ENCODE peak calls at places on chromosomes 13 and 19, in five cellular contexts. M is tibial nerve, Y is hepatocyte, K is A549, S is lung. R is an unnamed sample.

GRCh38 chr13:57624565-57625435 is 6.7 kb upstream of the PCDH17 start:
- DNase-seq in M (no peak), Y (peak), K (peak), S (peak), R (peak)

GRCh38 chr19:48480476-48481190 is 11.5 kb downstream of the CYTH2 start:
- DNase-seq in M (no peak), Y (no peak), K (no peak), S (no peak), R (peak)

GRCh38 chr13:45042539-45042938 is 53.2 kb downstream of the GPALPP1 start:
- DNase-seq in M (no peak), Y (no peak), K (no peak), S (no peak), R (no peak)

GRCh38 chr13:100668408-100668807 is 6.2 kb downstream of the TMTC4 start:
- DNase-seq in M (no peak), Y (no peak), K (no peak), S (no peak), R (no peak)

GRCh38 chr13:96238241-96238640 is 148.3 kb downstream of the HS6ST3 start:
- DNase-seq in M (no peak), Y (no peak), K (no peak), S (no peak), R (no peak)

GRCh38 chr19:38917921-38918491 is 6.0 kb upstream of the CCER2 start:
- DNase-seq in M (no peak), Y (peak), K (peak), S (no peak), R (no peak)

GRCh38 chr19:330503-330902 is 14.1 kb downstream of the MIER2 start:
- DNase-seq in M (no peak), Y (no peak), K (no peak), S (no peak), R (no peak)

GRCh38 chr19:36489920-36490415 is 607 bp upstream of the ZNF566 start:
- DNase-seq in M (peak), Y (peak), K (peak), S (no peak), R (peak)

GRCh38 chr19:4979211-4979807 is 10.4 kb downstream of the KDM4B start:
- DNase-seq in M (no peak), Y (no peak), K (no peak), S (no peak), R (no peak)

GRCh38 chr19:45027371-45027770 is 11.5 kb upstream of the CLASRP start:
- DNase-seq in M (no peak), Y (no peak), K (no peak), S (no peak), R (no peak)

GRCh38 chr13:20127263-20127562 is 33.6 kb downstream of the GJA3 start:
- DNase-seq in M (no peak), Y (no peak), K (no peak), S (no peak), R (no peak)

GRCh38 chr19:46402725-46403124 is 10.6 kb downstream of the CCDC8 start:
- DNase-seq in M (no peak), Y (peak), K (no peak), S (no peak), R (no peak)

GRCh38 chr13:103757361-103757760 is 691.1 kb upstream of the SLC10A2 start:
- DNase-seq in M (no peak), Y (no peak), K (no peak), S (no peak), R (no peak)

GRCh38 chr19:8261881-8262280 is 46.3 kb downstream of the CD320 start:
- DNase-seq in M (no peak), Y (no peak), K (no peak), S (no peak), R (no peak)

GRCh38 chr19:17893766-17894165 is 22.0 kb downstream of the SLC5A5 start:
- DNase-seq in M (no peak), Y (no peak), K (no peak), S (no peak), R (no peak)

GRCh38 chr19:14039181-14039580 is 7.6 kb downstream of the IL27RA start:
- DNase-seq in M (no peak), Y (no peak), K (no peak), S (no peak), R (no peak)

GRCh38 chr19:6516018-6516658 is 14.0 kb upstream of the TUBB4A start:
- DNase-seq in M (peak), Y (peak), K (peak), S (peak), R (peak)

GRCh38 chr19:12703056-12703455 is 6.6 kb upstream of the FBXW9 start:
- DNase-seq in M (no peak), Y (peak), K (peak), S (no peak), R (no peak)

GRCh38 chr13:26896986-26897668 is 136.5 kb upstream of the GPR12 start:
- DNase-seq in M (no peak), Y (no peak), K (no peak), S (no peak), R (no peak)

GRCh38 chr13:28002886-28003698 is 14.6 kb upstream of the URAD start:
- DNase-seq in M (no peak), Y (no peak), K (no peak), S (no peak), R (no peak)

GRCh38 chr19:18284710-18285430 is 3.4 kb upstream of the JUND start:
- DNase-seq in M (no peak), Y (no peak), K (no peak), S (no peak), R (no peak)

GRCh38 chr19:15187026-15188007 is 13.5 kb downstream of the NOTCH3 start:
- DNase-seq in M (no peak), Y (no peak), K (peak), S (no peak), R (no peak)

GRCh38 chr19:32471095-32471494 is 65.5 kb downstream of the DPY19L3 start:
- DNase-seq in M (no peak), Y (no peak), K (no peak), S (no peak), R (no peak)

GRCh38 chr19:4027146-4027545 is 19.6 kb downstream of the PIAS4 start:
- DNase-seq in M (no peak), Y (no peak), K (no peak), S (no peak), R (no peak)

GRCh38 chr13:24834902-24835510 is 71.0 kb downstream of the RNF17 start:
- DNase-seq in M (no peak), Y (peak), K (no peak), S (no peak), R (no peak)

GRCh38 chr13:31209172-31209818 is 9.5 kb downstream of the B3GLCT start:
- DNase-seq in M (no peak), Y (peak), K (no peak), S (no peak), R (no peak)

GRCh38 chr13:113853518-113854237 is 10.2 kb downstream of the GAS6 start:
- DNase-seq in M (no peak), Y (no peak), K (no peak), S (no peak), R (no peak)

GRCh38 chr19:35757231-35757748 is 461 bp upstream of the HSPB6 start:
- DNase-seq in M (peak), Y (peak), K (no peak), S (peak), R (no peak)

GRCh38 chr13:103157034-103157433 is 90.8 kb upstream of the SLC10A2 start:
- DNase-seq in M (no peak), Y (no peak), K (no peak), S (no peak), R (no peak)

GRCh38 chr13:99700468-99700867 is 199.2 kb downstream of the TM9SF2 start:
- DNase-seq in M (no peak), Y (no peak), K (no peak), S (no peak), R (no peak)

GRCh38 chr13:110280231-110280813 is 26.6 kb downstream of the COL4A1 start:
- DNase-seq in M (no peak), Y (no peak), K (no peak), S (no peak), R (no peak)
- H3K27ac ChIP-seq in M (peak), Y (no peak), K (no peak), S (no peak), R (no peak)

DNA sequence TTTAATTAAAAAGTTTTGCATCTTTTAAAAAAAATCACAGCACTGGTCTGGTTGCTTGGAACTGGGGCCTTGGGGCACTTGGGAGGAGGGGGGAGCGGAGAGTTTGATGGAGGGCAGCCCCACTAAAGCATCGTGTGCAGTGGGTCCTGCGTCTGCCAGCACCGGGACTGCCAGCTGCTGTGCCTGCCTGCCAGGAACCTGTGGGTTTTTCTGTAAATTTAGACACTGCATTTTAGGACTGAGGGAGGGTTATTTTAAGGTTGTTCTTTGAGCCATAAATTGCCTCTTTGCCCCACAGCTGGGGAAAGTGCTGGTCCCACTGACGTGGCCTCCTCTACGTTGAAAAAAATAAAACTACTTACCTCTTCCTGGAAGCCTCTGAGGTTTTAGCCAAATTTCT is 2.9 kb downstream of the KLF2 start:
- DNase-seq in M (no peak), Y (no peak), K (no peak), S (no peak), R (no peak)
- H3K4me3 ChIP-seq in M (peak), Y (no peak), K (no peak), S (peak), R (peak)

DNA sequence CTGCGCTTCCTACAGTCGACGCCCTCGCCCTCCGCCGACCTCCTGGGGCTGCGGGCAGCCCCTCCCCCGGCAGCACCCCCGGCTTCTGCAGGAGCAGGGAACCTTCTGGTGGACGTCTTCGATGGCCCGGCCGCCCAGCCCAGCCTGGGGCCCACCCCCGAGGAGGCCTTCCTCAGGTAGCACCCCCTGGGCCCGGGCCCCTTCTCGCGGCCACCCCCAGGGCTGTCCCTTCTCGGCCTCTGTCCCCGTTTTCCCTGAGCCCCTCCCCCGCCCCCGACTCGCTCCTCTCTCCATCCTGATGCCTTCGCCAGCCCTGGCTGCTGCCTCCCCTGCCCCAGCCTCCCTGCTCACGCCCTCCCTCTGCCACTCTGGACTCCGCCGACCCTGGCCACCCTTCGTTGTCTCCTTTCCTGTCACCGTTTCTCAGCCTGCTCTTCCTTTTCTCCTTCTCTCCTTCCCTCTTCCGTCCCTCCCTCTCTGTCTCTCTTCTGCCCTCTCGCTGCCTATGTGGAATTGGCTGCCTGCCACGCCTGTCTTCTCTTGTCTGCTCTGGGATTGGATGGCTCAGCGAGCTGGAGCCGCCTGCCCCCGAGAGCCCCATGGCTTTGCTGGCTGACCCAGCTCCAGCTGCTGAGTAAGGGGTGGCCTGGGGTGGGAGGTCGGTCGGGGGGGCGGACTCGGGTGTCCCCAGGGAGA is 11.0 kb downstream of the FUZ start:
- DNase-seq in M (peak), Y (peak), K (peak), S (peak), R (peak)
- TF ChIP-seq CTCF in M (no peak), Y (peak), K (no peak), S (no peak), R (peak)

GRCh38 chr19:55677572-55678028 is 2.6 kb downstream of the EPN1 start:
- DNase-seq in M (no peak), Y (no peak), K (no peak), S (no peak), R (no peak)
- H3K27ac ChIP-seq in M (peak), Y (peak), K (no peak), S (no peak), R (no peak)